ENCODE peak calls at places on chromosome 18, in six cellular contexts. N is hepatocyte, K is HCT116, T is Karpas-422, P is GM12878, V is astrocyte. W is an unnamed sample.

GRCh38 chr18:67731853-67732252 is 215.3 kb upstream of the DSEL start:
- DNase-seq in N (no peak), K (no peak), T (no peak), P (no peak), V (peak), W (no peak)

GRCh38 chr18:22324191-22325131 is 93.3 kb downstream of the CTAGE1 start:
- DNase-seq in N (peak), K (no peak), T (no peak), P (no peak), V (peak), W (no peak)

GRCh38 chr18:22170421-22171262 is 1.3 kb downstream of the GATA6 start:
- DNase-seq in N (peak), K (no peak), T (no peak), P (no peak), V (peak), W (no peak)

GRCh38 chr18:36017232-36017631 is 44.8 kb downstream of the RMP24 start:
- DNase-seq in N (no peak), K (no peak), T (no peak), P (no peak), V (no peak), W (no peak)

GRCh38 chr18:13376298-13376840 is 157.8 kb downstream of the LDLRAD4 start:
- DNase-seq in N (no peak), K (no peak), T (no peak), P (no peak), V (peak), W (peak)

GRCh38 chr18:42182728-42183700 is 228.0 kb downstream of the PIK3C3 start:
- DNase-seq in N (peak), K (no peak), T (no peak), P (no peak), V (peak), W (no peak)

GRCh38 chr18:43620936-43621335 is 343.6 kb upstream of the SYT4 start:
- DNase-seq in N (peak), K (no peak), T (peak), P (no peak), V (peak), W (no peak)

GRCh38 chr18:50428531-50429206 is 53.8 kb downstream of the SKA1 start:
- DNase-seq in N (no peak), K (no peak), T (no peak), P (no peak), V (no peak), W (no peak)

GRCh38 chr18:45954070-45954712 is 12.9 kb downstream of the EPG5 start:
- DNase-seq in N (peak), K (peak), T (no peak), P (no peak), V (peak), W (no peak)

GRCh38 chr18:74942319-74942910 is 266.5 kb downstream of the PTGR3 start:
- DNase-seq in N (no peak), K (no peak), T (no peak), P (peak), V (peak), W (no peak)

GRCh38 chr18:12691021-12691420 is 11.5 kb downstream of the CEP76 start:
- DNase-seq in N (no peak), K (no peak), T (no peak), P (no peak), V (no peak), W (no peak)

GRCh38 chr18:30988440-30988839 is 54.1 kb downstream of the DSC3 start:
- DNase-seq in N (no peak), K (no peak), T (no peak), P (no peak), V (no peak), W (no peak)

GRCh38 chr18:36354989-36355388 is 57.5 kb downstream of the FHOD3 start:
- DNase-seq in N (no peak), K (no peak), T (peak), P (no peak), V (peak), W (no peak)

GRCh38 chr18:47187721-47188120 is 11.6 kb upstream of the IER3IP1 start:
- DNase-seq in N (no peak), K (no peak), T (no peak), P (no peak), V (no peak), W (no peak)

GRCh38 chr18:31722369-31722957 is 38.1 kb upstream of the B4GALT6 start:
- DNase-seq in N (peak), K (peak), T (peak), P (peak), V (peak), W (peak)

GRCh38 chr18:22169011-22169888 is at the start of gene GATA6:
- DNase-seq in N (peak), K (peak), T (peak), P (no peak), V (peak), W (no peak)

GRCh38 chr18:67359868-67360838 is 156.4 kb downstream of the DSEL start:
- DNase-seq in N (peak), K (no peak), T (no peak), P (no peak), V (peak), W (no peak)

GRCh38 chr18:13425357-13426095 is 207.0 kb downstream of the LDLRAD4 start:
- DNase-seq in N (no peak), K (no peak), T (no peak), P (no peak), V (no peak), W (peak)

GRCh38 chr18:50817898-50818250 is 1.9 kb downstream of the MRO start:
- DNase-seq in N (no peak), K (no peak), T (no peak), P (no peak), V (peak), W (no peak)

GRCh38 chr18:68874361-68874760 is 76.5 kb downstream of the CCDC102B start:
- DNase-seq in N (no peak), K (no peak), T (no peak), P (no peak), V (peak), W (no peak)

GRCh38 chr18:75105551-75106254 is 103.2 kb downstream of the PTGR3 start:
- DNase-seq in N (no peak), K (no peak), T (no peak), P (no peak), V (no peak), W (no peak)

GRCh38 chr18:7812431-7813063 is 245.4 kb downstream of the PTPRM start:
- DNase-seq in N (no peak), K (no peak), T (no peak), P (no peak), V (peak), W (no peak)

GRCh38 chr18:55775972-55776371 is 188.0 kb upstream of the TCF4 start:
- DNase-seq in N (no peak), K (no peak), T (no peak), P (no peak), V (no peak), W (no peak)

GRCh38 chr18:53950545-53950944 is 273.9 kb downstream of the MBD2 start:
- DNase-seq in N (no peak), K (no peak), T (no peak), P (no peak), V (no peak), W (no peak)

GRCh38 chr18:57813245-57813644 is 10.1 kb upstream of the ATP8B1 start:
- DNase-seq in N (no peak), K (peak), T (no peak), P (no peak), V (peak), W (no peak)

GRCh38 chr18:57819671-57820460 is 16.8 kb upstream of the ATP8B1 start:
- DNase-seq in N (peak), K (peak), T (no peak), P (no peak), V (peak), W (no peak)

GRCh38 chr18:57819119-57819518 is 16.0 kb upstream of the ATP8B1 start:
- DNase-seq in N (no peak), K (no peak), T (no peak), P (no peak), V (peak), W (no peak)

GRCh38 chr18:57814555-57814954 is 11.4 kb upstream of the ATP8B1 start:
- DNase-seq in N (no peak), K (no peak), T (no peak), P (no peak), V (no peak), W (no peak)

DNA sequence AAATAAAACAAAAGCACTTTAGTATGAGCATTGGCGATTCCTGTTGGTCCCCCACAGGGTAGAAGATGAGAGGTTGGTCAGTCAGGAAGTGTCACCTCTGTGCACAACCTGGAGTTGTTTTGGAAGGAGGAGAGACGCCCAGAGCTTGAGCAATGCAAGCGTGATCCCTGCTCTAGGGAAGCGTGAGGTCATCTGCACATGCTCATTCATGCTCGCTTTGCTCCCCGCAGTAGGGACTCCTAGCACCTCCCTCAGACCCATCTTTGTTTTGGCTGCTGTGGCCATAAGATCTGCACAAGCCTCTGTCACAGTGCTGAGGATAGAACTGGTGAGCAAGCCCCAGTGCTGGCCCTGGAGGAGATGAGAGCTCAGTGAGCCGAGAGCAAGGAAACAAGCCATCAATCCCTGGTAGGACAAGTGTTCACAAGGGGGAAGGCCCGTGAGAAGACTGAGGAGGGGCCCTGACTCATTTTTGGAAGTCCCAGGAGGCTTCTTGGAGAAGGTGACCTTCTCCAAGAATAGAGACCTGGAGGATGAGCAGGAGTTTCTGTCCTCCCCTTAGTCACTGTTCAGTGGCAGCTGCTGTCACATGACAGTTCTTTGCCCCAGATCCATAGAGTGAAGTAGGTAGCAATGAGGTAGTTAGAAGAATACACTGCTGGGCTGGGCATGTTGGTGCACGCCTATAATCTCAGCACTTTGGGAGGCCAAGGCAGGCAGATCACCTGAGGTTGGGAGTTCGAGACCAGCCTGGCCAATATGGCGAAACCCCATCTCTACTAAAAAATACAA is 13.3 kb upstream of the ATP8B1 start:
- DNase-seq in N (no peak), K (no peak), T (no peak), P (no peak), V (no peak), W (no peak)
- H2AFZ ChIP-seq in N (no peak), K (no peak), T (no peak), P (no peak), V (no peak), W (no peak)

GRCh38 chr18:63237486-63237885 is 82.1 kb downstream of the BCL2 start:
- DNase-seq in N (peak), K (no peak), T (no peak), P (no peak), V (no peak), W (no peak)

GRCh38 chr18:63236990-63237389 is 82.6 kb downstream of the BCL2 start:
- DNase-seq in N (no peak), K (no peak), T (no peak), P (no peak), V (no peak), W (no peak)

GRCh38 chr18:63237911-63238710 is 81.5 kb downstream of the BCL2 start:
- DNase-seq in N (peak), K (peak), T (no peak), P (no peak), V (peak), W (no peak)

GRCh38 chr18:63240541-63241316 is 78.8 kb downstream of the BCL2 start:
- DNase-seq in N (no peak), K (no peak), T (no peak), P (no peak), V (no peak), W (no peak)

GRCh38 chr18:63238711-63239110 is 80.9 kb downstream of the BCL2 start:
- DNase-seq in N (no peak), K (no peak), T (no peak), P (no peak), V (no peak), W (no peak)
- H3K27ac ChIP-seq in N (peak), K (no peak), T (no peak), P (no peak), V (peak), W (no peak)

GRCh38 chr18:48940854-48941531 is 9.8 kb downstream of the SMAD7 start:
- DNase-seq in N (no peak), K (no peak), T (no peak), P (peak), V (no peak), W (peak)

GRCh38 chr18:48935433-48935774 is 15.4 kb downstream of the SMAD7 start:
- DNase-seq in N (no peak), K (no peak), T (no peak), P (no peak), V (no peak), W (no peak)

GRCh38 chr18:48938827-48939367 is 11.9 kb downstream of the SMAD7 start:
- DNase-seq in N (no peak), K (no peak), T (no peak), P (no peak), V (peak), W (no peak)

GRCh38 chr18:48939368-48940097 is 11.2 kb downstream of the SMAD7 start:
- DNase-seq in N (no peak), K (no peak), T (no peak), P (no peak), V (peak), W (no peak)

DNA sequence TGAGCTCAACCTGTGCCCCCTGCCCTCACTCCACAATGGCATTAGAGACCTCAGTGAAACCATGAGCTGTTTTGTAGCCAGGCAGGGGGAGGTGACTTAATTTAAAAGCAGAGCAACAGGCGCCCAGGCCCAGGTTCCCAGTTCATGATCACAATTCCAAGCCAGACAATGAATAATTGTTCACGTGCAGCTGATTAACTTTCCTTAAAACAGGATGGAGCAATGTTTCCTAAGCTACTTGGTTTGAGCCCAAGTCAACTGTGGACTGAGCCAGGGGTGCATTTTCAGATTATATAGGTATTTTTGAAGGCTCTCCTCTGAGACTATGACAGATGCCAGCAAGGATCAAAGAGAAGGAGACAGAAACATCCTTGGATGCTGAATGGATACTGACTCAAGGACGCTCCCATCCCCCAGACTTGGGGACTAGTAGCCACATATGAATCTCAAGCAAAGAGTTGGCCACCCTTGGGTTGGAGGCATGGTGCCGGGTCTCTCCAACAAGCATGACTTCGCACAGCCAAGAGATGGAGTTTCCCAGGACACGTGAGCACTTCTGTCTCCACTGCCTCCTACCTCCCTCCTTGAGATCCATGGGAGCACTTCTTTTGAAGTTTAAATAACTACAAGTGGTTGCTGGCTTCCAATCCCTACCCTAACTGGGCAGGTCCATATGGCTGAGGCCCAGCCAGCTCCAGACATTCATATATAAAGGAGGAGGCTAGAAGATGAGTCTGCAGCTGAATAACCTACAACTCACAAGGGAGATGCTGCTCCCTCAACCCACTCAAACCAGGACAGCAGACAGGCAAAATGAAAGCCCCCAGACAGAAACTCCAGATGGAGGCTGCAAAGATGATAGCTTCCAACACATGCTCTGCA is 12.7 kb downstream of the SMAD7 start:
- DNase-seq in N (no peak), K (no peak), T (no peak), P (no peak), V (no peak), W (no peak)
- H3K4me2 ChIP-seq in N (peak), K (peak), T (no peak), P (peak), V (peak), W (no peak)

DNA sequence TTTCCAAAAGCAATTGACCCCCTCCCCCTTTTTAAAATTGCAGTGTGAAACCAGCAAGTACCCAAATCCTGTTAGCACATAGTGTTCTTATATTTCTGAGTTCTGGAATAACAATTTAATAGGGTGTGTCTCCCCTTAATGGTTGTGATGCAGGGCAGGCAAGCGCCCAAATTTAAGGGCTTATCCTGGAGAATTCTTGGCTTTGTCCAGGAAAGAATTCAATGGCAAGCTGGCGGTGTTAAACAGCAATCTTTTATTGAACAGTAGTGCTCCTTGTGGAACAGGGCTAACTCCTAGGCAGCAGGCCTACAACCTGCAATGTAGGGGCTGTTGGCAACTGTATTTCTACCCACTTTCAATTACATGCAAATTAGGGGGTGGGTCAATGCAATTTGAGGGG is 148.8 kb upstream of the KCTD1 start:
- DNase-seq in N (no peak), K (no peak), T (no peak), P (no peak), V (no peak), W (no peak)
- H2AFZ ChIP-seq in N (no peak), K (no peak), T (no peak), P (no peak), V (no peak), W (peak)

GRCh38 chr18:24053211-24053610 is 38.7 kb downstream of the TTC39C start:
- DNase-seq in N (no peak), K (no peak), T (no peak), P (no peak), V (no peak), W (no peak)
- H3K27ac ChIP-seq in N (no peak), K (no peak), T (no peak), P (no peak), V (no peak), W (no peak)

GRCh38 chr18:26545335-26545734 is 3.0 kb downstream of the KCTD1 start:
- DNase-seq in N (no peak), K (no peak), T (no peak), P (no peak), V (no peak), W (no peak)
- H3K4me2 ChIP-seq in N (peak), K (no peak), T (no peak), P (peak), V (peak), W (peak)